ENCODE peak calls at places on chromosomes 6 and 20, in ten cellular contexts. W is sigmoid colon; B is iPS-NIHi11; Y is thoracic aorta; K is WERI-Rb-1; X is stimulated activated CD4-positive, alpha-beta T cell treated with anti-CD3 and anti-CD28 coated beads, Interleukin-15, amount 100 ng/mL, for 1 hour; G is COR-L47; R is activated CD8-positive, alpha-beta memory T cell treated with anti-CD3 and anti-CD28 coated beads, Interleukin-2, amount 10 ng/mL, durations not matched to agents 7 days and 5 days; U is fibroblast of pulmonary artery; O is NCI-H524. Z is an unnamed sample.

GRCh38 chr20:16241911-16242310 is 331.3 kb downstream of the KIF16B start:
- DNase-seq in W (no peak), B (no peak), Y (no peak), K (peak; percentile 26), X (no peak), G (no peak), R (no peak), U (no peak), O (peak; percentile 65), Z (no peak)

GRCh38 chr6:35728663-35729348 is 8.0 kb upstream of the ARMC12 start:
- DNase-seq in W (peak; percentile 87), B (no peak), Y (no peak), K (no peak), X (no peak), G (no peak), R (peak; percentile 64), U (no peak), O (no peak), Z (no peak)

GRCh38 chr20:49386848-49387605 is 95.4 kb downstream of the KCNB1 start:
- DNase-seq in W (peak; percentile 90), B (no peak), Y (no peak), K (no peak), X (no peak), G (peak; percentile 84), R (no peak), U (peak; percentile 14), O (no peak), Z (no peak)

GRCh38 chr20:38109025-38109541 is 56.0 kb downstream of the TGM2 start:
- DNase-seq in W (peak; percentile 94), B (no peak), Y (no peak), K (no peak), X (no peak), G (no peak), R (peak; percentile 28), U (peak; percentile 76), O (no peak), Z (no peak)

GRCh38 chr6:40440083-40440482 is 147.1 kb downstream of the LRFN2 start:
- DNase-seq in W (no peak), B (no peak), Y (no peak), K (no peak), X (no peak), G (no peak), R (no peak), U (no peak), O (no peak), Z (no peak)

GRCh38 chr6:27863962-27864905 is 48.0 kb downstream of the OR2B2 start:
- DNase-seq in W (no peak), B (no peak), Y (no peak), K (no peak), X (no peak), G (no peak), R (peak; percentile 75), U (peak; percentile 29), O (no peak), Z (no peak)

GRCh38 chr6:88388589-88388988 is 222.4 kb upstream of the CNR1 start:
- DNase-seq in W (no peak), B (no peak), Y (no peak), K (no peak), X (no peak), G (no peak), R (no peak), U (no peak), O (no peak), Z (no peak)

GRCh38 chr20:57501461-57502330 is 23.2 kb downstream of the CTCFL start:
- DNase-seq in W (no peak), B (no peak), Y (no peak), K (peak; percentile 60), X (no peak), G (no peak), R (no peak), U (no peak), O (no peak), Z (no peak)

GRCh38 chr6:33207569-33208088 is 671 bp upstream of the RING1 start:
- DNase-seq in W (peak; percentile 82), B (no peak), Y (no peak), K (peak; percentile 71), X (no peak), G (no peak), R (peak; percentile 44), U (peak; percentile 52), O (no peak), Z (no peak)